ENCODE peak calls at places on chromosome 5, in seven cellular contexts. N, V, E, M, G, O and J are unnamed samples.

GRCh38 chr5:102809033-102809432 is 53.9 kb downstream of the PAM start:
- DNase-seq in O (no peak), E (no peak), G (no peak), M (no peak), V (no peak), N (no peak), J (no peak)

GRCh38 chr5:161420526-161420925 is 126.0 kb downstream of the GABRB2 start:
- DNase-seq in V (no peak), G (no peak), N (no peak), E (no peak), M (no peak), O (no peak), J (no peak)

GRCh38 chr5:31957151-31957550 is 217.0 kb downstream of the GOLPH3 start:
- DNase-seq in O (no peak), V (no peak), G (no peak), M (no peak), E (no peak), N (no peak), J (no peak)

GRCh38 chr5:108523360-108523759 is 141.5 kb upstream of the FBXL17 start:
- DNase-seq in G (no peak), N (no peak), V (no peak), E (no peak), O (no peak), M (no peak), J (no peak)

GRCh38 chr5:53071738-53072137 is 37.8 kb downstream of the MOCS2 start:
- DNase-seq in E (no peak), G (no peak), V (no peak), M (no peak), N (no peak), O (no peak), J (no peak)

GRCh38 chr5:124746252-124746915 is at the start of gene ZNF608:
- DNase-seq in V (no peak), O (no peak), M (peak; percentile 91), E (peak; percentile 49), G (peak; percentile 6), N (no peak), J (no peak)

GRCh38 chr5:155699385-155699784 is 627.6 kb upstream of the SGCD start:
- DNase-seq in G (no peak), E (no peak), N (no peak), V (no peak), M (no peak), O (no peak), J (no peak)

GRCh38 chr5:6377121-6377520 is 1.2 kb downstream of the MED10 start:
- DNase-seq in N (no peak), V (no peak), E (no peak), G (no peak), M (peak; percentile 4), O (no peak), J (no peak)

GRCh38 chr5:172833691-172834569 is at the start of gene ERGIC1:
- DNase-seq in G (peak; percentile 64), V (peak; percentile 95), E (peak; percentile 86), N (peak; percentile 39), M (peak; percentile 82), O (peak; percentile 94), J (no peak)

GRCh38 chr5:36777105-36777757 is 99.3 kb upstream of the NIPBL start:
- DNase-seq in V (peak; percentile 48), E (no peak), O (no peak), G (peak; percentile 27), N (peak; percentile 15), M (peak; percentile 50), J (no peak)

GRCh38 chr5:43484049-43484849 is 584 bp upstream of the TMEM267 start:
- DNase-seq in E (peak; percentile 88), V (peak; percentile 83), M (peak; percentile 88), N (peak; percentile 51), O (peak; percentile 73), G (peak; percentile 69), J (peak; percentile 45)

GRCh38 chr5:142585451-142585850 is 100.4 kb downstream of the FGF1 start:
- DNase-seq in V (no peak), E (no peak), O (no peak), G (no peak), M (no peak), N (no peak), J (no peak)

GRCh38 chr5:138686668-138687067 is 66.6 kb upstream of the CTNNA1 start:
- DNase-seq in N (no peak), G (no peak), O (no peak), E (no peak), V (no peak), M (peak; percentile 84), J (no peak)

GRCh38 chr5:170745481-170746061 is 38.0 kb upstream of the GABRP start:
- DNase-seq in O (no peak), V (peak; percentile 86), G (no peak), E (peak; percentile 70), M (peak; percentile 46), N (no peak), J (no peak)

GRCh38 chr5:40518511-40518917 is 161.2 kb upstream of the PTGER4 start:
- DNase-seq in M (no peak), O (no peak), E (no peak), N (peak; percentile 56), G (no peak), V (no peak), J (no peak)

GRCh38 chr5:157109744-157110143 is 900 bp upstream of the HAVCR2 start:
- DNase-seq in O (no peak), M (no peak), E (no peak), N (no peak), V (no peak), G (no peak), J (no peak)

GRCh38 chr5:157115012-157115411 is 6.2 kb upstream of the HAVCR2 start:
- DNase-seq in N (no peak), M (no peak), V (no peak), E (no peak), G (no peak), O (no peak), J (no peak)

GRCh38 chr5:157116483-157116954 is 7.7 kb upstream of the HAVCR2 start:
- DNase-seq in M (no peak), G (no peak), V (no peak), E (no peak), O (no peak), N (no peak), J (no peak)

GRCh38 chr5:157115502-157115901 is 6.7 kb upstream of the HAVCR2 start:
- DNase-seq in O (no peak), E (no peak), N (no peak), V (no peak), G (no peak), M (no peak), J (no peak)

DNA sequence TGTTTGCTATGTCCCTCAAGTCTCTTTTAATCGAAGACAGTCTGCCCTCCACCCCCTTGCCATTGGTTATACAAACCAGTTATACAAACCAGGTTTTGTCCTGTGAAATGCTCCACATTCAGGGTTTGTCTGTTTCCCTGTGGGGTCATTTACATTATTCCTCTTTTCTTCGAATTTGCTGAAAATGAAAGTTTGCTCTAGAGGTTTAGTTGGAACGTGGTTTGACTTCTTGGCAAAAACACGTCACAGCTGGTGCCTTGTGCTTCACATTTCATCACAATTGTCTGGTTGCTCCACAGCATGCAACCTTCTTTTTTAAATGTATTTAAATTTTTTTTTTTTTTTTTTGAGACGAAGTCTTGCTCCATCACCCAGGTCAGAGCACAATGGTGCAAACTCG is 4.2 kb upstream of the HAVCR2 start:
- DNase-seq in N (no peak), M (no peak), G (no peak), E (no peak), V (no peak), O (no peak), J (no peak)
- H3K9ac ChIP-seq in N (no peak overlapping the region), M (no peak overlapping the region), G (no peak overlapping the region), E (no peak overlapping the region), V (no peak overlapping the region), O (no peak overlapping the region), J (no peak overlapping the region)

GRCh38 chr5:174501461-174502069 is 222.8 kb upstream of the MSX2 start:
- DNase-seq in N (no peak), M (no peak), E (no peak), G (no peak), O (no peak), V (no peak), J (no peak)
- TF ChIP-seq POLR2AphosphoS5 in N (no peak), M (no peak), E (no peak), G (no peak), O (no peak), V (no peak), J (no peak)

DNA sequence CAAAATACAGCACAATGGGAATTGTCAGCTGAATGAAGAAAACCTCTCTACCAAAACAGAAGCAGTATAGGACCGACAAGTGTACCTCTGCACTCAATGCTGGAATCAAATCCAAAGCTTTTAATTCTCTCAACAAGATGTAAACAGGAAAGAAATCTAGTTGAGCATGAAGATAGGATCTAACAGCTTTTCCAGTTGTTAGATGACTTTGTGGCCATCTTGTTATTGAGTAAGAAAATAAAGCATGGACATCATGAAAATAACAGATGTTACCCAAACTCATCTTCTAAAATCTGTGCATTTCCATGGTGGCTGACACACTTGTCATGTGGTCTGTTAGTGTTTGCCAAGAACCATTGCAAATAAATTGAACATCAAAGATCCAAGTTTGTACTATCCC is 34.7 kb downstream of the SREK1 start:
- DNase-seq in O (no peak), E (no peak), G (no peak), M (no peak), V (no peak), N (no peak), J (no peak)
- H3K9ac ChIP-seq in O (no peak overlapping the region), E (no peak overlapping the region), G (no peak overlapping the region), M (no peak overlapping the region), V (no peak overlapping the region), N (no peak overlapping the region), J (no peak overlapping the region)

GRCh38 chr5:95858023-95858461 is 35.5 kb upstream of the GLRX start:
- DNase-seq in V (no peak), G (peak; percentile 32), N (no peak), O (no peak), E (no peak), M (peak; percentile 31), J (no peak)

GRCh38 chr5:95858661-95859326 is 36.3 kb upstream of the GLRX start:
- DNase-seq in G (peak; percentile 90), E (peak; percentile 96), V (peak; percentile 93), N (peak; percentile 71), M (peak; percentile 99), O (peak; percentile 88), J (no peak)

GRCh38 chr5:95859327-95860060 is 37.0 kb upstream of the GLRX start:
- DNase-seq in E (no peak), G (no peak), N (no peak), V (no peak), O (no peak), M (no peak), J (no peak)

GRCh38 chr5:95856501-95856981 is 34.0 kb upstream of the GLRX start:
- DNase-seq in O (no peak), V (no peak), N (no peak), M (no peak), G (no peak), E (no peak), J (no peak)

DNA sequence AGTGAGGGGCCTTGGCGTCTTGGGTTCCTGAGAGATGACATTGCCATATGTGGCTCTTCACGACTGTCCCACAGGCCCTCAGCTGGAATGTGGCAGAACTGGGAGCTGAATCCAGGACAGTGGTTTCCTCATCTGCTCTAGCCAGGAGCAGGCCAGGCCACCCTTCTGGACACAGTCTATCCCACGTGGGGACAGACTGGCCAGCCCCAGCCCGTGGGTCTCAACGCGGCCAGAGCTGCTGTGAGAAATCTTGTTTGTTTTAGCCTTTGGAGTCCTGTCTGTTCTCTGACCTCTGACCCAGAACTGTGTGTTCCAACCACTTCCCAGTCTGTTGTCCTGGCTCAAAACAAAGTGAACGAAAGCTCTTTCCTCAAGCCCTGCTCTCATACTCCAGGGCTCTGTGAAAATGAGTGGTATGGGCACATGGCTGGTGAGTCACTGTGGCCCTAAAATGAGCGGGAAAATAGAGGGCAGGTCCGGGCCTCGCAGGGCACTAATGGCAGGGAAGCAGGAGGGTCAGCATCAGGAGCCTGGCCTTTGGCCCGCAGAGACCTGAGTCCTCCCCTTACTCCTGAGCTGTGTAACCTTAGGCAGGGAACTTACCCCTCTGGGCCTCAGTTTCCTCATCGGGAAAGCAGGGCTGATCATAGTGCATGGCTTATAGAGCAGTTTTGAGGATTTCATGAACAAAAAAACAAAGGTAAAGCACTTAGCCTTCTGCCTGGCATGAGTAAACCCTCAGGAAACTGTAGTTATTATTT is 34.8 kb upstream of the GLRX start:
- DNase-seq in O (peak; percentile 36), N (no peak), V (no peak), E (no peak), G (peak; percentile 93), M (peak; percentile 97), J (no peak)
- TF ChIP-seq POLR2AphosphoS5 in O (no peak), N (no peak), V (no peak), E (no peak), G (no peak), M (peak; percentile 42), J (no peak)